ENCODE peak calls at places on chromosomes 7 and 10, in nine cellular contexts. W is mammary epithelial cell; J is activated T-cell treated with anti-CD3 and anti-CD28 coated beads, Interleukin-2, amount 50 U/mL, for 72 hours; S is fibroblast of gingiva; T is pancreas; E is dorsolateral prefrontal cortex; U is posterior cingulate gyrus; Z is activated CD4-positive, alpha-beta T cell treated with anti-CD3 and anti-CD28 coated beads, Interleukin-2, amount 50 U/mL, for 24 hours; O is GM13976. R is an unnamed sample.

GRCh38 chr10:69337312-69338132 is 59.2 kb downstream of the HK1 start:
- DNase-seq in E (no peak), T (no peak), S (peak), O (no peak), W (peak), J (no peak), Z (no peak), U (no peak), R (no peak)

GRCh38 chr7:139567647-139568345 is 44.3 kb downstream of the CLEC2L start:
- DNase-seq in T (no peak), J (no peak), U (no peak), O (no peak), Z (no peak), E (no peak), S (no peak), W (no peak), R (no peak)

GRCh38 chr7:20304366-20304765 is 26.3 kb upstream of the ITGB8 start:
- DNase-seq in Z (no peak), T (no peak), S (no peak), J (no peak), W (no peak), O (no peak), E (no peak), U (no peak), R (no peak)

GRCh38 chr10:97844672-97845071 is 5.0 kb upstream of the GOLGA7B start:
- DNase-seq in S (no peak), E (no peak), J (no peak), U (no peak), W (no peak), T (no peak), Z (no peak), O (no peak), R (no peak)

GRCh38 chr7:103887853-103888602 is 101.4 kb downstream of the RELN start:
- DNase-seq in Z (no peak), W (no peak), T (no peak), S (no peak), U (no peak), O (no peak), J (no peak), E (no peak), R (no peak)

GRCh38 chr7:74671573-74671972 is 14.1 kb downstream of the GTF2I start:
- DNase-seq in O (no peak), U (no peak), W (no peak), J (no peak), Z (no peak), S (no peak), T (no peak), E (no peak), R (no peak)

GRCh38 chr7:144738708-144739314 is 97.0 kb downstream of the TPK1 start:
- DNase-seq in E (no peak), O (peak), Z (peak), J (no peak), W (peak), U (no peak), S (peak), T (no peak), R (peak)

GRCh38 chr10:26730548-26730947 is 33.0 kb downstream of the PDSS1 start:
- DNase-seq in U (no peak), T (no peak), Z (no peak), E (no peak), J (no peak), O (no peak), W (no peak), S (no peak), R (no peak)

GRCh38 chr7:38222481-38223096 is 44.5 kb downstream of the STARD3NL start:
- DNase-seq in Z (peak), T (peak), J (peak), W (peak), U (no peak), S (peak), E (no peak), O (peak), R (peak)

GRCh38 chr7:34463830-34464229 is 194.2 kb upstream of the NPSR1 start:
- DNase-seq in S (no peak), O (no peak), T (no peak), Z (no peak), U (no peak), E (no peak), W (peak), J (no peak), R (no peak)

GRCh38 chr7:139797607-139798006 is 19.8 kb upstream of the HIPK2 start:
- DNase-seq in E (no peak), O (no peak), U (no peak), W (no peak), S (no peak), T (no peak), J (no peak), Z (no peak), R (no peak)

GRCh38 chr10:46528171-46528671 is 28.2 kb downstream of the GPRIN2 start:
- DNase-seq in Z (no peak), U (peak), J (no peak), T (no peak), W (no peak), S (no peak), O (no peak), E (no peak), R (no peak)

GRCh38 chr7:5831196-5831595 is 49.4 kb upstream of the OCM start:
- DNase-seq in S (no peak), U (peak), J (no peak), W (no peak), Z (no peak), T (no peak), O (no peak), E (peak), R (no peak)

GRCh38 chr10:550665-551460 is 138.6 kb downstream of the DIP2C start:
- DNase-seq in U (no peak), Z (no peak), O (no peak), E (no peak), T (no peak), S (no peak), J (no peak), W (no peak), R (no peak)

GRCh38 chr10:61142987-61143386 is 199.0 kb upstream of the RHOBTB1 start:
- DNase-seq in T (no peak), Z (no peak), U (no peak), O (no peak), E (no peak), S (no peak), W (no peak), J (no peak), R (no peak)

GRCh38 chr10:86244296-86244695 is 122.3 kb downstream of the GRID1 start:
- DNase-seq in S (no peak), J (no peak), Z (no peak), W (no peak), T (no peak), U (peak), O (no peak), E (peak), R (no peak)

GRCh38 chr7:120740348-120740747 is 117.6 kb downstream of the TSPAN12 start:
- DNase-seq in U (no peak), W (no peak), T (no peak), J (no peak), E (no peak), Z (no peak), O (no peak), S (peak), R (no peak)

GRCh38 chr10:13201132-13201531 is 33.0 kb downstream of the UCMA start:
- DNase-seq in S (no peak), E (no peak), O (no peak), T (no peak), J (no peak), Z (no peak), U (no peak), W (peak), R (no peak)

GRCh38 chr7:44221231-44221791 is 20.5 kb downstream of the YKT6 start:
- DNase-seq in E (no peak), S (no peak), Z (no peak), O (no peak), J (no peak), T (no peak), W (no peak), U (no peak), R (no peak)

GRCh38 chr7:98617960-98618418 is 904 bp downstream of the NPTX2 start:
- DNase-seq in Z (no peak), S (no peak), U (no peak), W (no peak), J (no peak), E (no peak), O (no peak), T (no peak), R (peak)

GRCh38 chr10:83542774-83543291 is 596.5 kb upstream of the GHITM start:
- DNase-seq in W (peak), J (no peak), T (no peak), Z (no peak), E (no peak), U (no peak), O (no peak), S (no peak), R (no peak)

GRCh38 chr7:95054386-95054785 is 147.0 kb downstream of the PPP1R9A start:
- DNase-seq in O (no peak), E (no peak), J (no peak), U (no peak), W (no peak), Z (no peak), T (no peak), S (no peak), R (no peak)